ENCODE peak calls at places on chromosomes 16 and 17, in five cellular contexts. H is NCI-H1092, Z is body of pancreas, I is heart right ventricle, A is neural crest cell. V is an unnamed sample.
A peak's percentile ranks its signal among the peaks of the same experiment; 100 is the strongest.

GRCh38 chr17:76009969-76010661 is 9.5 kb downstream of the CDK3 start:
- DNase-seq in H (no peak), Z (no peak), I (no peak), A (no peak), V (no peak)

GRCh38 chr17:19418312-19418992 is 7.4 kb downstream of the RNF112 start:
- DNase-seq in H (no peak), Z (no peak), I (no peak), A (no peak), V (no peak)

GRCh38 chr17:40794466-40794865 is 5.3 kb downstream of the KRT28 start:
- DNase-seq in H (no peak), Z (no peak), I (no peak), A (no peak), V (no peak)

GRCh38 chr16:74743045-74743667 is 31.5 kb downstream of the FA2H start:
- DNase-seq in H (no peak), Z (no peak), I (no peak), A (no peak), V (no peak)

GRCh38 chr17:2179615-2180295 is 123.8 kb downstream of the SMG6 start:
- DNase-seq in H (peak; percentile 95), Z (peak; percentile 75), I (peak; percentile 97), A (no peak), V (peak; percentile 76)

GRCh38 chr16:10754941-10755340 is 11.3 kb downstream of the NUBP1 start:
- DNase-seq in H (no peak), Z (no peak), I (no peak), A (no peak), V (no peak)

GRCh38 chr16:25676820-25677219 is 14.9 kb upstream of the HS3ST4 start:
- DNase-seq in H (no peak), Z (no peak), I (no peak), A (no peak), V (no peak)

GRCh38 chr17:75625813-75626486 is 7.3 kb upstream of the SMIM5 start:
- DNase-seq in H (peak; percentile 11), Z (peak; percentile 29), I (no peak), A (peak; percentile 64), V (peak; percentile 72)

GRCh38 chr17:42866631-42867575 is 15.9 kb downstream of the AOC3 start:
- DNase-seq in H (no peak), Z (no peak), I (no peak), A (no peak), V (no peak)

GRCh38 chr16:66070140-66070887 is 296.2 kb upstream of the CDH5 start:
- DNase-seq in H (peak; percentile 34), Z (peak; percentile 13), I (peak; percentile 57), A (no peak), V (no peak)

GRCh38 chr17:29444589-29444988 is 54.4 kb downstream of the TAOK1 start:
- DNase-seq in H (no peak), Z (no peak), I (no peak), A (no peak), V (no peak)

GRCh38 chr17:57092779-57093178 is 7.7 kb downstream of the AKAP1 start:
- DNase-seq in H (no peak), Z (no peak), I (no peak), A (no peak), V (no peak)

GRCh38 chr16:75011634-75012307 is 12.9 kb downstream of the ZNRF1 start:
- DNase-seq in H (no peak), Z (no peak), I (peak; percentile 38), A (no peak), V (no peak)

GRCh38 chr17:66138120-66138519 is 53.8 kb downstream of the CEP112 start:
- DNase-seq in H (no peak), Z (no peak), I (no peak), A (no peak), V (no peak)

GRCh38 chr17:1298616-1299015 is 19.2 kb downstream of the TRARG1 start:
- DNase-seq in H (no peak), Z (no peak), I (no peak), A (no peak), V (no peak)

GRCh38 chr16:87086575-87086974 is 230.6 kb downstream of the C16orf95 start:
- DNase-seq in H (no peak), Z (no peak), I (no peak), A (no peak), V (no peak)

GRCh38 chr17:4167786-4168185 is 24.8 kb downstream of the CYB5D2 start:
- DNase-seq in H (no peak), Z (no peak), I (no peak), A (no peak), V (no peak)

GRCh38 chr16:47037396-47037745 is 63.9 kb upstream of the DNAJA2 start:
- DNase-seq in H (no peak), Z (peak; percentile 29), I (peak; percentile 20), A (no peak), V (peak; percentile 34)